ENCODE peak calls at places on chromosome 20, in ten cellular contexts. S, I, U, O, J, M, N, V, W and R are unnamed samples.

GRCh38 chr20:20931024-20931423 is 175.1 kb downstream of the LINC00237 start:
- DNase-seq in I (no peak), O (no peak), M (no peak), N (no peak), U (no peak), W (no peak), V (no peak), J (no peak), S (no peak), R (no peak)

GRCh38 chr20:35702051-35702823 is 3.0 kb downstream of the ROMO1 start:
- DNase-seq in W (peak), U (peak), J (no peak), O (no peak), V (no peak), M (no peak), S (no peak), N (no peak), I (no peak), R (no peak)

GRCh38 chr20:45288860-45289259 is 17.8 kb upstream of the RBPJL start:
- DNase-seq in M (no peak), N (no peak), J (no peak), V (no peak), O (peak), I (no peak), W (no peak), U (no peak), S (no peak), R (no peak)

GRCh38 chr20:10674684-10675455 is 1.1 kb upstream of the JAG1 start:
- DNase-seq in V (peak), U (peak), W (peak), S (peak), J (peak), O (peak), N (peak), M (peak), I (peak), R (peak)

GRCh38 chr20:61842011-61842410 is 223.7 kb downstream of the TAF4 start:
- DNase-seq in S (no peak), M (no peak), I (no peak), O (no peak), N (no peak), U (no peak), W (no peak), J (no peak), V (peak), R (peak)

GRCh38 chr20:23141450-23142161 is 55.5 kb upstream of the CD93 start:
- DNase-seq in O (no peak), N (no peak), W (no peak), V (no peak), J (no peak), M (no peak), U (no peak), S (no peak), I (no peak), R (no peak)

GRCh38 chr20:46130534-46130933 is 12.4 kb downstream of the CD40 start:
- DNase-seq in V (no peak), S (no peak), U (no peak), J (no peak), M (no peak), I (no peak), N (no peak), O (no peak), W (no peak), R (no peak)

GRCh38 chr20:40640667-40641066 is 48.4 kb downstream of the MAFB start:
- DNase-seq in N (no peak), I (no peak), M (no peak), W (no peak), U (no peak), O (no peak), S (no peak), J (no peak), V (no peak), R (no peak)

GRCh38 chr20:4956200-4956810 is 45.0 kb downstream of the SLC23A2 start:
- DNase-seq in U (no peak), S (peak), V (no peak), M (no peak), O (no peak), W (peak), N (no peak), J (no peak), I (peak), R (peak)

GRCh38 chr20:59291740-59292139 is 8.7 kb upstream of the EDN3 start:
- DNase-seq in O (no peak), M (no peak), V (no peak), S (peak), W (no peak), U (no peak), I (no peak), J (peak), N (no peak), R (no peak)

GRCh38 chr20:38831995-38832620 is 26.6 kb downstream of the PPP1R16B start:
- DNase-seq in I (no peak), J (no peak), O (no peak), V (no peak), S (no peak), U (no peak), W (no peak), N (no peak), M (no peak), R (no peak)

GRCh38 chr20:23928788-23929187 is 49.2 kb upstream of the CST5 start:
- DNase-seq in N (no peak), M (peak), J (no peak), O (peak), V (no peak), W (no peak), I (peak), S (peak), U (no peak), R (no peak)

GRCh38 chr20:33713865-33714367 is 6.2 kb downstream of the PXMP4 start:
- DNase-seq in W (no peak), M (no peak), U (no peak), J (no peak), N (no peak), O (no peak), V (no peak), I (no peak), S (no peak), R (no peak)

GRCh38 chr20:46021361-46022359 is 7.4 kb upstream of the SLC12A5 start:
- DNase-seq in S (peak), J (peak), I (peak), O (no peak), W (no peak), M (no peak), U (no peak), V (peak), N (no peak), R (no peak)

GRCh38 chr20:57900226-57900905 is 190.6 kb upstream of the PMEPA1 start:
- DNase-seq in M (no peak), S (peak), N (no peak), I (no peak), W (no peak), U (no peak), O (no peak), J (no peak), V (no peak), R (no peak)

GRCh38 chr20:61441537-61441936 is 189.5 kb downstream of the CDH4 start:
- DNase-seq in M (no peak), O (no peak), J (no peak), N (no peak), U (no peak), S (no peak), W (no peak), V (no peak), I (no peak), R (no peak)

DNA sequence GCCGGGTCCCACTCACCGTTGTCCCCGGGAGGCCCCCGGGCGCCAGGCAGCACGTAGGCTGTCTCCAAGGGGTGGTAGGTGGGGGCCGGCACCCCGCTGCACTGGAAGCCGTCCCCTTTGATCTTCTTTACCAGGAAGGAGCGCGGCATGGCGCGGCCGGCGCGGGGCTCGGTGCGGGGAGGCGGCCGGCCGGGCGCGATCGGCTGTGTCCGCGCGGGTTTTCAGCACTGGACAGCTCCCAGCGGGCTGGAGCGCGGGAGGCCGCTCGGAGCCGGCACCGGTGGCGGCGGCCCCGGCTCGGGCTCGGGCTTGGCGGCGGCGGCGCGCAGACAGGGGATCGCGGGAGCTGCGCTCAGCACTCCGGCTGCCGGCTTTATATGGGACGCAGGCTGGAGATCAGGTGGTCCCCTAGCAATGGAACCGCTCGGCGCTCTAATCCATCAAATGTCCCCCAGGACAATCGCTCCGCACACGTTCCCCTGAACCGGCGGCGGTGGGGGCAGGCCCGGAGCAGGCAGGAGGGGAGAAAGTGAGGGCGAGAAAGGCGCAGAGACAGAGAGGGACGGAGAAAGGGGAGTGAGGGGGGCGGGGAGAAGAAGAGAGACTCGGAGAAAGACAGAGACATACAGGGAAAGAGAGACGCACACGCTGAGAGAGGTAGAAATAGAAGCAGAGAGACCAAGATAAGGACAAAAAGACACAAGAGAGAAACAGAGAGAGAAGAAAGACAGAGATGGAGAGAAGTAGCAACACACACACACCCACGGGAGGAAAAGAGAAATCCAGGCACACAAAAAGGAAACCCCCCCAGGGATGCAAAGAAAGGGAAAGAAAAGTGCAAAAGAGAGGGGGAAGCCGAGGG is at the start of gene SCRT2:
- DNase-seq in J (peak), W (peak), U (peak), M (no peak), S (peak), N (peak), O (no peak), I (peak), V (peak), R (peak)
- H3K4me3 ChIP-seq in J (no peak), W (no peak), U (no peak), M (peak), S (no peak), N (peak), O (peak), I (peak), V (no peak), R (peak)

GRCh38 chr20:56348306-56348695 is 10.5 kb upstream of the FAM210B start:
- DNase-seq in V (no peak), U (no peak), W (no peak), N (no peak), O (no peak), J (no peak), S (no peak), M (no peak), I (no peak), R (peak)
- TF ChIP-seq CTCF in V (no peak), U (no peak), W (no peak), N (no peak), O (no peak), J (no peak), S (no peak), M (no peak), I (no peak), R (no peak)

GRCh38 chr20:53599039-53599362 is 5.4 kb upstream of the ZNF217 start:
- DNase-seq in V (no peak), W (no peak), J (no peak), O (no peak), U (no peak), I (no peak), S (no peak), M (no peak), N (no peak), R (no peak)

GRCh38 chr20:53599378-53599777 is 5.7 kb upstream of the ZNF217 start:
- DNase-seq in I (no peak), M (no peak), W (no peak), O (no peak), S (peak), N (no peak), U (no peak), V (no peak), J (no peak), R (no peak)

GRCh38 chr20:53597085-53597482 is 3.4 kb upstream of the ZNF217 start:
- DNase-seq in M (no peak), N (no peak), I (no peak), S (peak), O (no peak), W (no peak), U (no peak), V (no peak), J (no peak), R (peak)

GRCh38 chr20:53598140-53599038 is 4.8 kb upstream of the ZNF217 start:
- DNase-seq in M (no peak), N (no peak), S (no peak), O (no peak), U (no peak), W (no peak), V (no peak), J (no peak), I (no peak), R (no peak)

GRCh38 chr20:53597521-53598120 is 4.0 kb upstream of the ZNF217 start:
- DNase-seq in U (no peak), I (no peak), V (no peak), O (no peak), J (no peak), N (no peak), M (no peak), S (peak), W (no peak), R (no peak)
- H3K4me3 ChIP-seq in U (no peak), I (no peak), V (peak), O (no peak), J (no peak), N (no peak), M (no peak), S (peak), W (no peak), R (no peak)

GRCh38 chr20:8549192-8549591 is 417.1 kb downstream of the PLCB1 start:
- DNase-seq in O (no peak), V (no peak), I (no peak), W (no peak), M (no peak), N (no peak), J (no peak), S (no peak), U (no peak), R (no peak)
- TF ChIP-seq CTCF in O (no peak), V (no peak), I (no peak), W (no peak), M (no peak), N (no peak), J (no peak), S (no peak), U (no peak), R (no peak)

GRCh38 chr20:36890586-36890985 is 14.6 kb downstream of the TLDC2 start:
- DNase-seq in V (no peak), M (no peak), W (no peak), S (no peak), N (no peak), O (no peak), U (no peak), I (no peak), J (no peak), R (no peak)
- H3K4me3 ChIP-seq in V (no peak), M (no peak), W (no peak), S (no peak), N (no peak), O (no peak), U (no peak), I (no peak), J (no peak), R (no peak)

DNA sequence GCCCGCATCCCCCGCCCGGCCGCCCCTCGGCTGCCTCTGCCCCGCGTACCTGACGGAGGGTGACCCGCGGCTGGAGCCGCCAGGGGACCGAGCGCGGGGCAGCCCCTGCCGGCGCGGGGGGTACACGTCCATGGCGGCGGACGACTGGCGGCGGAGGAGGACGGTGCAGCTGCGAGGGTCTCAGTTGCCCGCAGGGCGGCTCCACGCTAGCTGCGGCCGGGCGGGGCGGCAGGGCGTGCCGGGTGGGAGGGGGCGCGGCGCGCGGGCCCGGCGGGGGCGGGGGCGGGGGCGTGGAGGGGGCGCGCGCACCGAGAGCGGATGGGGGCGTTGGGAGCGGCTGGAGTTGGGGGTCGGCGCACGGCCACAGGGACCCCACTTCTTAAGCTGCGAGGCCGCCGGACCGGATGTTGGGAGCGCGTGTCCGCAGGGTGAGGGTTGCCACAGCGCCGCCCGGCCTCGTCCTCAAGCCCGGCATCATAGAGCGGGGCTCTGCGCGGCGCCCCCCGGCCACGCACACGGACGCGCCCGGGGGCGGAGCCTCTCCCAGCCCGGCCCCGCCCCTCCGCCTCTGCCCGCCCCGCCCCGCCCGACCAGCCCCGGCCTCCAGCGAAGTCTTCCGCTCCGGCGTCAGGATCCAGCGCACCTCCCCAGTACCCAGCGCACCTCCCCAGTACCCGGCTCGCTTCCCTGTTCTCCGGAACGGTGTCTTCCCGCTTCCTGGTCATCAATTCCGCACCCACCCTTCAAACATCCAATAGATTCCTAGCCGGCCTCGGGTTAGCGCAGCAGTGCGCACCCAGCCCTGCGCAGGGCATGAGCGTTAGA is at the start of gene DNAAF9:
- DNase-seq in M (peak), V (peak), J (peak), O (peak), I (peak), S (peak), W (peak), N (peak), U (peak), R (peak)
- TF ChIP-seq CTCF in M (peak), V (no peak), J (no peak), O (no peak), I (no peak), S (no peak), W (no peak), N (peak), U (no peak), R (no peak)

GRCh38 chr20:17960927-17961599 is 7.5 kb downstream of the SNX5 start:
- DNase-seq in M (no peak), U (no peak), J (peak), S (no peak), N (no peak), V (no peak), I (no peak), O (no peak), W (peak), R (peak)
- H3K4me3 ChIP-seq in M (peak), U (no peak), J (no peak), S (no peak), N (no peak), V (no peak), I (peak), O (peak), W (no peak), R (no peak)

GRCh38 chr20:63495771-63496403 is 3.0 kb downstream of the EEF1A2 start:
- DNase-seq in U (peak), J (peak), M (no peak), W (peak), S (peak), O (no peak), I (peak), N (peak), V (peak), R (peak)

GRCh38 chr20:63497946-63498935 is 642 bp downstream of the EEF1A2 start:
- DNase-seq in N (no peak), W (peak), M (no peak), I (no peak), V (peak), U (no peak), O (no peak), J (no peak), S (peak), R (no peak)

GRCh38 chr20:63497138-63497945 is 1.5 kb downstream of the EEF1A2 start:
- DNase-seq in N (no peak), I (no peak), O (no peak), S (no peak), U (no peak), M (no peak), J (no peak), W (no peak), V (peak), R (no peak)

GRCh38 chr20:63495167-63495720 is 3.6 kb downstream of the EEF1A2 start:
- DNase-seq in V (no peak), M (no peak), I (no peak), O (no peak), N (no peak), W (no peak), U (no peak), S (no peak), J (no peak), R (no peak)

GRCh38 chr20:63496404-63497120 is 2.3 kb downstream of the EEF1A2 start:
- DNase-seq in O (no peak), J (no peak), N (no peak), M (no peak), I (no peak), S (no peak), W (no peak), U (no peak), V (peak), R (no peak)
- TF ChIP-seq CTCF in O (no peak), J (peak), N (peak), M (no peak), I (no peak), S (no peak), W (no peak), U (no peak), V (no peak), R (no peak)

DNA sequence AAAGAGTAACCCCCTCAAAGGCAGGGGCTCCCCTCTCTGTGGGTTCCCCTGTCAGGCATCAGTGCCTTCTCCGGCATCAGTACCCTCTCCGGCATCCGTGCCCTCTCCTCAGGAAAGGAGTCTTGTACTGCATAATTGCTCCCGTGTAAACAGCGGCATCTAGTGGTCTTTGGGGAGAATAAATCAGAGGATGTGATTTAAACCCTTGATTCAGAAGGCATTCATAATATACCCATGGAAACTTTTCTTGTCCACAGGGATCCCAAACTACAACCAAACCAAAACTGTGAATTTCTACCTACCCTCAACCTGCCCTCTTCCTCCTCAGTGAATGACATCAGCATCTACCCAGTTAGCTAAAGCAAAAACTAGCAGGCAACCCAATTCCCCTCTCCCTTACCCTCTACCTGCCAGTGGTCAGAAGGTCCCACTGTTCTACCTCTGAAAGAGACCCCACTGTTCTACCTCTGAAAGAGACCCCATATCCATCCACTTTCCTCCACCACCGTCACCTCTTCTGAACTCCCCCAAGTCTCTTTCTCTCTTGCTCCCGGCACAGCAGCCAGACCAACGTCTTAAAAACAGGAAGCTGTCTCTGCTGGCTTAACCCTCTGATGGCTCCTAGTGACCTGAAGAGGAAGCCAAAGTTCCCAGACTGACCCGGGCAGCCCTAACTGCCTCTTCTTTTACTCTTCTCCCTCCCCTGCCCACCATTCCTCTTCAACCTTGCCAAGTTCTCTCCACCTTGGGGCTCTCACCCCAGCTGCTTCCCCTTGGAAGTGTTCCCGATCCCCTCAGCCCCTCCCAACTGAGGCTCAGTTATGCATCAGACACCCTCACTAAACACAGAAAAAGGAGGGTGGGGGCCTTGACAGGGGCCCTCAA is 27.2 kb downstream of the UBE2V1 start:
- DNase-seq in W (peak), N (peak), V (no peak), S (peak), J (peak), O (no peak), I (peak), U (peak), M (no peak), R (peak)
- H3K4me3 ChIP-seq in W (no peak), N (peak), V (no peak), S (no peak), J (no peak), O (peak), I (peak), U (no peak), M (peak), R (peak)

GRCh38 chr20:12660918-12661317 is 347.9 kb upstream of the SPTLC3 start:
- DNase-seq in N (no peak), M (peak), S (no peak), J (no peak), O (no peak), I (peak), W (no peak), V (no peak), U (no peak), R (peak)
- TF ChIP-seq CTCF in N (no peak), M (no peak), S (peak), J (no peak), O (no peak), I (peak), W (no peak), V (no peak), U (no peak), R (peak)